ENCODE peak calls at places on chromosome 11, in five cellular contexts. X, G, W, U and H are unnamed samples.

GRCh38 chr11:107844041-107844440 is 14.5 kb downstream of the SLC35F2 start:
- DNase-seq in X (peak), U (no peak), G (peak), W (no peak), H (no peak)

GRCh38 chr11:130536106-130537040 is 87.9 kb downstream of the ADAMTS15 start:
- DNase-seq in G (peak), U (no peak), X (peak), W (no peak), H (no peak)

GRCh38 chr11:123129920-123130319 is 65.1 kb downstream of the CLMP start:
- DNase-seq in X (peak), G (peak), U (no peak), W (no peak), H (no peak)

GRCh38 chr11:44617671-44618461 is 52.4 kb downstream of the CD82 start:
- DNase-seq in X (no peak), G (no peak), W (peak), U (no peak), H (no peak)

GRCh38 chr11:7522106-7522505 is 8.3 kb downstream of the PPFIBP2 start:
- DNase-seq in G (no peak), X (no peak), W (no peak), U (no peak), H (no peak)

GRCh38 chr11:830295-831131 is 2.2 kb upstream of the CD151 start:
- DNase-seq in W (peak), X (no peak), G (peak), U (no peak), H (no peak)

GRCh38 chr11:28461846-28462245 is 353.7 kb downstream of the METTL15 start:
- DNase-seq in X (peak), U (no peak), G (no peak), W (no peak), H (no peak)

GRCh38 chr11:27646051-27646818 is 54.0 kb downstream of the BDNF start:
- DNase-seq in U (no peak), G (no peak), W (no peak), X (no peak), H (no peak)

GRCh38 chr11:115873813-115874212 is 369.6 kb upstream of the CADM1 start:
- DNase-seq in X (no peak), W (no peak), G (no peak), U (no peak), H (no peak)

GRCh38 chr11:69485337-69486041 is 4.0 kb downstream of the LINC01488 start:
- DNase-seq in X (no peak), G (no peak), U (no peak), W (no peak), H (no peak)

GRCh38 chr11:18730020-18730419 is 4.0 kb upstream of the IGSF22 start:
- DNase-seq in X (no peak), W (no peak), U (no peak), G (no peak), H (no peak)
- H3K4me3 ChIP-seq in X (no peak), W (no peak), U (no peak), G (no peak), H (no peak)

GRCh38 chr11:64034411-64034811 is 1.3 kb upstream of the FLRT1 start:
- DNase-seq in G (no peak), U (no peak), W (no peak), X (no peak), H (no peak)
- TF ChIP-seq CTCF in G (no peak), U (no peak), W (no peak), X (no peak), H (no peak)

GRCh38 chr11:111367411-111368284 is 11.4 kb downstream of the POU2AF1 start:
- DNase-seq in G (no peak), X (no peak), U (no peak), W (no peak), H (no peak)

GRCh38 chr11:111364503-111364902 is 14.6 kb downstream of the POU2AF1 start:
- DNase-seq in W (no peak), U (no peak), X (no peak), G (no peak), H (no peak)

GRCh38 chr11:111368285-111368560 is 10.9 kb downstream of the POU2AF1 start:
- DNase-seq in W (no peak), U (no peak), X (no peak), G (no peak), H (no peak)

GRCh38 chr11:111365722-111366559 is 13.1 kb downstream of the POU2AF1 start:
- DNase-seq in G (no peak), U (no peak), X (no peak), W (no peak), H (no peak)

GRCh38 chr11:111366560-111367410 is 12.3 kb downstream of the POU2AF1 start:
- DNase-seq in G (no peak), W (no peak), X (no peak), U (no peak), H (no peak)
- H3K4me3 ChIP-seq in G (no peak), W (no peak), X (no peak), U (no peak), H (no peak)

GRCh38 chr11:1917523-1918435 is 1.7 kb upstream of the TNNT3 start:
- DNase-seq in G (no peak), U (no peak), X (no peak), W (no peak), H (no peak)
- TF ChIP-seq CTCF in G (no peak), U (no peak), X (peak), W (no peak), H (peak)

GRCh38 chr11:35524780-35525179 is 636 bp downstream of the PAMR1 start:
- DNase-seq in G (peak), U (no peak), X (peak), W (no peak), H (no peak)
- H3K4me3 ChIP-seq in G (peak), U (no peak), X (peak), W (peak), H (no peak)

DNA sequence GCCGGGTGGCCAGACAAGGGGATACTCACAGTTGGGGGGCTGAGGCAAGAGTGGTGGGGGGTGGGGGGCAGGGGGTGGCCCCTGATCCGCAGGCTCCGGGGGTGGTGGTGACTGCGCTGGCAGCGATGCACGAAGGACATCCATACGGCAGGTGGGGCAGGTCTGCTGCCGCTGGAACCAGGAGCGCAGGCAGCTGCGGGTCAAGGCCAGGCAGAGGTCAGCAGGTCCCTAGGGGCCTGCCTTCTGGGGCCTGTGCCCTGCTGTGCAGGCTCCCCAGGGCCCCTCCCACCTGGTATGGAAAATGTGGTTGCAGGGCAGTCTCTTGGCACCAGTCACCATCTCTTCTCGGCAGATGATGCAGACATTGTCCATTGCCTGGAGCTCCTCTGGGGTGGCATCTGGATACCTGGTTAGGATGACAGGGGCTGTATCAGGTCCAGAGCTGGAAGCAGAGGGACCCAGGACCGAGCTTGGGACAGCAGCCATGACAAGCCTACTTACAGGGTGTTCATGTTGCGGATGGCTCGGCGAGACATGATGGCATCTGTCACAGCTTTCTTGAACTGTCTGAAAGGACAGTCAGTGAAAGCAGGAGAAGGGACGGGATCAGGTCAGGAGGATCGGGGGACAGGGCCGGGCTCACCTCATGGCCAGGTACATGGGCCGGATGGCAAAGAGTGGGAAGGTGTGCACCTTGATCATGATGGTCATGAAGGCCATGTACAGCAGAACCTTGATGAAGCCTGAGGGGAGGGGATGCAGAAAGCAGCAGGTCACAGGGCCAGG is 3.5 kb downstream of the SYVN1 start:
- DNase-seq in U (no peak), X (no peak), W (no peak), G (no peak), H (no peak)
- TF ChIP-seq CTCF in U (no peak), X (no peak), W (no peak), G (no peak), H (no peak)

DNA sequence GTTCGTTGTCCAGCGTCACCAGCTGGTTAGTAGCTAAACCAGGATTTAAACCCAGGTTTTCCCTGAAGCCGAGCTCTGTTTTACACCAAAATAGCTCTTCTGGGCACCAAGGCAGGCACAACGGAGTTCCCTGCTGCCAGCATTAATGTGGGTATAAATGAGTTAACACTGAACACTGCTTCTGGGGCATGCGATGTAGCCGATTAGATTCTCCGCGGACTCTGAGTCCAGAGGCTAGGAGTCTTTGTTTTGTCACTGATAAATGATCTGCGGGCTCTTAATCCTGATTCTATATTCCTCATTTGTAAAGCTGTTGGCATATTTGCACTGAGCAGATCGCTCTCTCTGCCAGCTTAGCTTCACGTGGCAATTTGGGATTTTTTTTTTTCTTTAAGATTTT is 16.8 kb upstream of the LDLRAD3 start:
- DNase-seq in U (no peak), G (peak), W (no peak), X (no peak), H (no peak)
- H3K4me3 ChIP-seq in U (no peak), G (no peak), W (no peak), X (no peak), H (no peak)